ENCODE peak calls at places on chromosomes 7 and 10, in four cellular contexts. S, N, C and O are unnamed samples.

GRCh38 chr10:92830478-92831389 is 17.6 kb upstream of the EXOC6 start:
- DNase-seq in S (no peak), N (no peak), C (peak; percentile 87), O (no peak)

GRCh38 chr7:133755922-133756321 is 371.2 kb upstream of the LRGUK start:
- DNase-seq in S (no peak), N (no peak), C (no peak), O (no peak)

GRCh38 chr7:91164948-91165845 is 99.0 kb upstream of the FZD1 start:
- DNase-seq in S (no peak), N (peak; percentile 52), C (no peak), O (no peak)

GRCh38 chr10:102121739-102122372 is 1.7 kb upstream of the LDB1 start:
- DNase-seq in S (no peak), N (peak; percentile 48), C (no peak), O (no peak)

GRCh38 chr7:117395743-117396142 is 31.6 kb downstream of the ASZ1 start:
- DNase-seq in S (no peak), N (no peak), C (no peak), O (no peak)

GRCh38 chr10:44952779-44953231 is 6.8 kb upstream of the RASSF4 start:
- DNase-seq in S (no peak), N (no peak), C (no peak), O (no peak)

GRCh38 chr10:23198940-23199767 is 7.0 kb downstream of the PTF1A start:
- DNase-seq in S (no peak), N (no peak), C (peak; percentile 79), O (no peak)

GRCh38 chr7:139744768-139745250 is 33.0 kb downstream of the HIPK2 start:
- DNase-seq in S (no peak), N (no peak), C (no peak), O (no peak)

GRCh38 chr7:134083766-134084487 is 43.2 kb upstream of the LRGUK start:
- DNase-seq in S (no peak), N (no peak), C (peak; percentile 64), O (no peak)

GRCh38 chr7:50826371-50827172 is 43.9 kb upstream of the GRB10 start:
- DNase-seq in S (no peak), N (peak; percentile 86), C (no peak), O (no peak)

GRCh38 chr7:139675127-139676110 is 102.4 kb downstream of the HIPK2 start:
- DNase-seq in S (no peak), N (no peak), C (no peak), O (no peak)

GRCh38 chr10:17145239-17145638 is 15.6 kb upstream of the CUBN start:
- DNase-seq in S (no peak), N (no peak), C (no peak), O (no peak)

GRCh38 chr7:44884553-44885393 is 557 bp downstream of the PURB start:
- DNase-seq in S (peak; percentile 66), N (peak; percentile 78), C (no peak), O (no peak)

GRCh38 chr7:14931511-14932215 is 29.1 kb upstream of the DGKB start:
- DNase-seq in S (no peak), N (no peak), C (no peak), O (no peak)

GRCh38 chr7:101739757-101740398 is 77.5 kb upstream of the CUX1 start:
- DNase-seq in S (no peak), N (no peak), C (no peak), O (no peak)

GRCh38 chr7:106080307-106080987 is 31.7 kb downstream of the SYPL1 start:
- DNase-seq in S (no peak), N (no peak), C (no peak), O (no peak)

GRCh38 chr10:104925232-104925851 is 284.3 kb downstream of the SORCS3 start:
- DNase-seq in S (no peak), N (peak; percentile 19), C (no peak), O (no peak)

GRCh38 chr10:96512997-96513685 is 585 bp downstream of the TLL2 start:
- DNase-seq in S (no peak), N (peak; percentile 22), C (no peak), O (no peak)

GRCh38 chr10:74156919-74157289 is 5.9 kb downstream of the ADK start:
- DNase-seq in S (peak; percentile 34), N (peak; percentile 66), C (no peak), O (no peak)

GRCh38 chr10:28984431-28984830 is 304.4 kb upstream of the LYZL1 start:
- DNase-seq in S (peak; percentile 89), N (peak; percentile 96), C (peak; percentile 96), O (no peak)

GRCh38 chr10:44981172-44982113 is 2.8 kb upstream of the DEPP1 start:
- DNase-seq in S (peak; percentile 69), N (peak; percentile 89), C (no peak), O (no peak)

GRCh38 chr10:121216721-121217181 is 365.6 kb downstream of the WDR11 start:
- DNase-seq in S (peak; percentile 40), N (no peak), C (no peak), O (no peak)

GRCh38 chr7:64463636-64464375 is 99.1 kb downstream of the ZNF680 start:
- DNase-seq in S (peak; percentile 70), N (peak; percentile 22), C (peak; percentile 94), O (peak; percentile 20)

GRCh38 chr10:32958085-32958991 is at the start of gene ITGB1:
- DNase-seq in S (peak; percentile 98), N (peak; percentile 96), C (peak; percentile 98), O (peak; percentile 85)

GRCh38 chr10:75651452-75651851 is 220.0 kb downstream of the LRMDA start:
- DNase-seq in S (no peak), N (no peak), C (no peak), O (no peak)

GRCh38 chr10:10657139-10657760 is 360.4 kb upstream of the CELF2 start:
- DNase-seq in S (no peak), N (no peak), C (no peak), O (no peak)

GRCh38 chr7:81478664-81479063 is 291.2 kb downstream of the HGF start:
- DNase-seq in S (no peak), N (no peak), C (no peak), O (no peak)

GRCh38 chr7:78563186-78563585 is 764.6 kb downstream of the PHTF2 start:
- DNase-seq in S (no peak), N (no peak), C (no peak), O (no peak)

GRCh38 chr7:44311561-44312495 is 13.6 kb downstream of the CAMK2B start:
- DNase-seq in S (no peak), N (no peak), C (peak; percentile 74), O (no peak)

GRCh38 chr7:70298780-70299446 is 700.6 kb downstream of the AUTS2 start:
- DNase-seq in S (no peak), N (no peak), C (no peak), O (no peak)

GRCh38 chr7:24971333-24972165 is 8.4 kb downstream of the OSBPL3 start:
- DNase-seq in S (peak; percentile 15), N (peak; percentile 83), C (no peak), O (no peak)

DNA sequence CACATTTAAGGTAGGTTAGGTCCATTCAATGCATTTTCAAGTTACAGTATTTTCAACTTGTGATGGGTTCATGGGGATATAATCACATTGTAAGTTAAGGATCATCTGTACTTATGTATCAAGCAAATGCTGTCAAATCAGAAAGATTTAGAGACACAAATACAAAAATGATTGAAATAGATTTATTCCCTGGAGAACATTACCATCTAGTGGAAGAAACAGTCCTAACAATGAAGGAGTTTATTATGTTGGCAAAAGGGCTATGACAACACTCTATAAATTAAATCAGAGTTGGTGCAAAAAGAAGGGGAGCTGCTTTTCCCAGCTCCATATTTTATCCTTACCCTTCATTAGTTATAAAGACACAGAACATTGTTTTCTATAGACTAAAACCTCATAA is 69.0 kb downstream of the PRSS58 start:
- DNase-seq in S (no peak), N (no peak), C (no peak), O (no peak)
- TF ChIP-seq CTCF in S (no peak), N (no peak), C (no peak), O (no peak)

GRCh38 chr7:146126767-146127509 is 10.3 kb downstream of the CNTNAP2 start:
- DNase-seq in S (no peak), N (no peak), C (no peak), O (no peak)
- TF ChIP-seq CTCF in S (no peak), N (no peak), C (no peak), O (no peak)

DNA sequence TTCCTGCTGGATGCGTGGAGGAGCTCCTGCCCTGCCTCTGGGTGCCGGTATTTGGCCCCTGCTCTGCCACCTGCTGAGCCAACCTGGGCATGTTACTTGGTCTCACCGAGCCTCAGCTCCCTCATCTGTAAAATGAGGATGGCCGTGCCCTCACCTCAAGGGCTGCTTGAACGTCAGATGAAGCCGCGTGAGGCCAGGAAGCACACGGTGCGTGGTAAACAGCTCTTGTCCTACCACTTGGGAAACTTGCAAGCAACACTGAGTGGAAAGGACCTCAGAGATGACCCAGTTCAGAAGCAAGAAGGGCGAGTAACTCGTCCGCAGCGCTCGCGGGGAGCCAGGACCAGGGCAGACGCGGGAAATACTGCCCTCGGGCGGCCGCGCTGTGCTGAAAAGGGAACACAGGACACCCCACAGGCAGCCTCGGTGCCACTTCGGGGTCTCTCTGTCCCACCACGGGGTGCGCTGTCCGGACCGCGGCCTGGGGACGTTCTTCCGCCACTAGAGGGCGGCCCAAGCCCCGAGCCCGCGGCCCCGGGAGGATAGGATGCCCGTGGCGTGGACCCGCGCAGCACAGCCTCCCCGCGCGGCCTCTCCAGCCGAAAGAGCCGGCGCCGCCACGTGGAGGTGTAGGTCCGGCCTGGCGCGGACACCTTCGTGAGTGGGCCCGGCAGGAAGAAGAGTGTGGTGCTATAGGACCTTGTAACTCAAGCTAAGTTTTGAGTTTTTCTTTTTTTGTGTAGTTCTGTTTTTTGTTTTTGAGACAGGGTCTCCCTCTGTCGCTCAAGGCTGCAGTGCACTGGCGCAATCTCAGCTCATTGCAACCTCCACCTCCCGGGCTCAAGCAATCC is 94.1 kb downstream of the PRKAG2 start:
- DNase-seq in S (peak; percentile 81), N (peak; percentile 39), C (peak; percentile 94), O (peak; percentile 77)
- TF ChIP-seq CTCF in S (peak; percentile 85), N (peak; percentile 66), C (peak; percentile 85), O (peak; percentile 63)

GRCh38 chr7:98826811-98827231 is 43.0 kb downstream of the TMEM130 start:
- DNase-seq in S (peak; percentile 73), N (no peak), C (no peak), O (no peak)
- TF ChIP-seq CTCF in S (peak; percentile 20), N (no peak), C (no peak), O (no peak)

DNA sequence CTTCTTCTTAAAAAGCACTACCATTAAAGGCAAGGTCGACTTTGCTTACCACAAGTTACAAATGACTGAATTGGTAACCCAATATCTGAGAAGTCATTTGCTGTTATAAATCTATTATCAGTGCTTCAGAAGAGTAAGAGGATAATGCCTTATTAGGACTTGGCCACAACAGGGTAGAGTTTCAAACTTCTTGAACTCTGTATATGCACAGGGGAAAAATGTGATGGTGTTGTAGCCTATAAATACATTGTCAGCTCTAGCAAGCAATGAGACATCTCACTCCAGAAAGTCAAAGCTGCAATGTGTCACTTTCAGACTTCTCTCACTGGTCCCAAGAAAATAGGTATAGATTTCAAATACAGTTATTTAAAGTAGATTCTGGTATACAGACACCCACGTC is 9.3 kb downstream of the TFEC start:
- DNase-seq in S (no peak), N (no peak), C (no peak), O (no peak)
- TF ChIP-seq CTCF in S (no peak), N (no peak), C (no peak), O (no peak)